ENCODE peak calls at places on chromosomes 16 and 17, in five cellular contexts. C is pancreas, U is Caki2, K is NCI-H69, R is neuronal stem cell. M is an unnamed sample.

GRCh38 chr17:15185625-15185991 is 79.5 kb downstream of the PMP22 start:
- DNase-seq in U (no peak), K (peak), C (peak), R (no peak), M (no peak)

GRCh38 chr17:42399948-42400843 is 12.0 kb upstream of the STAT3 start:
- DNase-seq in U (no peak), C (no peak), R (no peak), K (no peak), M (no peak)

GRCh38 chr17:5815396-5815795 is 231.1 kb upstream of the NLRP1 start:
- DNase-seq in R (no peak), K (no peak), U (no peak), C (no peak), M (no peak)

GRCh38 chr17:17103160-17103559 is 60.9 kb downstream of the MPRIP start:
- DNase-seq in K (no peak), C (no peak), R (no peak), U (no peak), M (no peak)

GRCh38 chr17:40178660-40179059 is 1.4 kb downstream of the RAPGEFL1 start:
- DNase-seq in C (no peak), U (no peak), K (peak), R (no peak), M (no peak)

GRCh38 chr16:81975637-81976036 is 35.6 kb downstream of the SDR42E1 start:
- DNase-seq in K (no peak), C (no peak), R (no peak), U (no peak), M (no peak)

GRCh38 chr16:84832488-84833141 is 12.8 kb downstream of the CRISPLD2 start:
- DNase-seq in R (no peak), C (peak), U (no peak), K (no peak), M (no peak)

GRCh38 chr16:4505356-4506153 is 29.4 kb downstream of the HMOX2 start:
- DNase-seq in U (no peak), C (no peak), R (no peak), K (no peak), M (no peak)

GRCh38 chr16:92431-93339 is 14.7 kb downstream of the MPG start:
- DNase-seq in R (no peak), U (no peak), K (no peak), C (no peak), M (no peak)

GRCh38 chr17:63827002-63827800 is at the start of the genes FTSJ3 and PSMC5:
- DNase-seq in C (peak), K (peak), R (peak), U (peak), M (peak)

GRCh38 chr17:65359016-65359415 is 202.4 kb downstream of the AXIN2 start:
- DNase-seq in U (peak), K (no peak), C (no peak), R (no peak), M (no peak)

GRCh38 chr17:77512062-77512946 is 371.5 kb downstream of the SEC14L1 start:
- DNase-seq in R (no peak), K (peak), U (no peak), C (no peak), M (no peak)

GRCh38 chr16:8583199-8583598 is 7.1 kb downstream of the TMEM114 start:
- DNase-seq in U (peak), R (no peak), K (peak), C (no peak), M (peak)

GRCh38 chr16:58850019-58850626 is 116.0 kb upstream of the GOT2 start:
- DNase-seq in C (no peak), U (no peak), K (no peak), R (no peak), M (no peak)

GRCh38 chr16:79286646-79287423 is 313.7 kb downstream of the MAF start:
- DNase-seq in C (peak), K (peak), R (no peak), U (no peak), M (peak)

GRCh38 chr17:4301066-4301465 is 37.3 kb upstream of the ANKFY1 start:
- DNase-seq in K (no peak), R (no peak), U (no peak), C (no peak), M (no peak)

GRCh38 chr17:76485569-76485968 is 15.7 kb downstream of the RHBDF2 start:
- DNase-seq in C (no peak), K (peak), U (no peak), R (no peak), M (peak)

GRCh38 chr17:79664925-79665738 is 54.3 kb upstream of the RBFOX3 start:
- DNase-seq in K (peak), C (peak), U (no peak), R (no peak), M (no peak)

GRCh38 chr16:58205276-58206036 is 7.5 kb upstream of the CSNK2A2 start:
- DNase-seq in U (no peak), K (no peak), R (no peak), C (no peak), M (no peak)

GRCh38 chr16:68272501-68273209 is 8.3 kb downstream of the SLC7A6 start:
- DNase-seq in C (no peak), K (peak), U (no peak), R (no peak), M (peak)

GRCh38 chr17:71801301-71801700 is 319.5 kb upstream of the SOX9 start:
- DNase-seq in K (peak), R (no peak), C (peak), U (no peak), M (no peak)

GRCh38 chr17:11693284-11693683 is 95.0 kb downstream of the DNAH9 start:
- DNase-seq in K (no peak), C (no peak), R (no peak), U (no peak), M (no peak)

GRCh38 chr16:73057369-73058210 is 9.7 kb upstream of the ZFHX3 start:
- DNase-seq in C (no peak), R (peak), U (peak), K (peak), M (peak)

GRCh38 chr17:39800540-39800939 is 62.8 kb downstream of the GRB7 start:
- DNase-seq in U (no peak), K (peak), C (no peak), R (no peak), M (no peak)

GRCh38 chr17:74779948-74780400 is 3.8 kb upstream of the NAT9 start:
- DNase-seq in U (no peak), R (no peak), C (no peak), K (no peak), M (no peak)

GRCh38 chr16:62821771-62822170 is 785.5 kb upstream of the CDH8 start:
- DNase-seq in K (no peak), U (no peak), C (no peak), R (no peak), M (no peak)

GRCh38 chr17:49496183-49496865 is 1.2 kb downstream of the NGFR start:
- DNase-seq in R (peak), K (peak), C (peak), U (no peak), M (peak)

GRCh38 chr17:82272495-82273326 is 789 bp downstream of the CSNK1D start:
- DNase-seq in R (no peak), C (no peak), U (no peak), K (peak), M (peak)

GRCh38 chr17:79779088-79779529 is 1.2 kb downstream of the CBX2 start:
- DNase-seq in K (no peak), R (no peak), U (no peak), C (no peak), M (no peak)

GRCh38 chr17:38864636-38865398 is 5.0 kb upstream of the LASP1 start:
- DNase-seq in K (peak), U (peak), R (no peak), C (no peak), M (peak)

GRCh38 chr17:74937064-74938051 is 1.7 kb downstream of the OTOP3 start:
- DNase-seq in U (no peak), K (no peak), R (peak), C (no peak), M (no peak)

GRCh38 chr17:12996941-12997340 is 20.9 kb downstream of the ELAC2 start:
- DNase-seq in R (no peak), K (no peak), U (no peak), C (no peak), M (no peak)

GRCh38 chr17:61507667-61508066 is 55.4 kb downstream of the TBX4 start:
- DNase-seq in R (no peak), K (no peak), C (no peak), U (no peak), M (no peak)

GRCh38 chr16:63192969-63193368 is 1156.7 kb upstream of the CDH8 start:
- DNase-seq in R (no peak), C (no peak), K (no peak), U (no peak), M (no peak)

GRCh38 chr17:34725740-34726139 is 146.4 kb downstream of the TMEM132E start:
- DNase-seq in R (no peak), C (no peak), K (peak), U (no peak), M (no peak)

GRCh38 chr16:19765860-19766553 is 47.9 kb downstream of the IQCK start:
- DNase-seq in U (no peak), C (peak), R (no peak), K (no peak), M (no peak)

GRCh38 chr16:15973997-15974396 is 24.6 kb downstream of the ABCC1 start:
- DNase-seq in C (no peak), U (no peak), K (no peak), R (no peak), M (no peak)